ENCODE peak calls at places on chromosomes 3 and 15, in five cellular contexts. P is AG04450, O is heart left ventricle, L is RWPE1, S is pancreas. K is an unnamed sample.

GRCh38 chr3:124834723-124835718 is 52.1 kb downstream of the ITGB5 start:
- DNase-seq in O (peak), S (peak), L (peak), P (peak), K (peak)

GRCh38 chr3:14962762-14963161 is 15.4 kb downstream of the NR2C2 start:
- DNase-seq in S (no peak), L (peak), P (no peak), O (no peak), K (no peak)

GRCh38 chr3:135944831-135945230 is 20.7 kb upstream of the PPP2R3A start:
- DNase-seq in S (no peak), O (no peak), P (no peak), L (no peak), K (no peak)

GRCh38 chr3:136543385-136543784 is 208.8 kb downstream of the STAG1 start:
- DNase-seq in P (no peak), S (no peak), L (no peak), O (no peak), K (peak)

GRCh38 chr3:126018545-126018944 is 49.6 kb downstream of the ROPN1B start:
- DNase-seq in P (no peak), L (no peak), O (no peak), S (no peak), K (no peak)

GRCh38 chr3:46895761-46896160 is 18.2 kb downstream of the PTH1R start:
- DNase-seq in O (no peak), P (no peak), S (no peak), L (no peak), K (no peak)

GRCh38 chr3:53243165-53243564 is 12.7 kb downstream of the TKT start:
- DNase-seq in S (peak), P (no peak), O (no peak), L (no peak), K (peak)

GRCh38 chr3:126962756-126963155 is 20.2 kb upstream of the PLXNA1 start:
- DNase-seq in O (no peak), L (no peak), P (no peak), S (no peak), K (no peak)

GRCh38 chr3:25781145-25781757 is 2.0 kb downstream of the NGLY1 start:
- DNase-seq in P (no peak), L (no peak), O (no peak), S (no peak), K (no peak)

GRCh38 chr3:21654241-21654640 is 96.8 kb downstream of the ZNF385D start:
- DNase-seq in S (no peak), P (no peak), L (no peak), O (no peak), K (no peak)

GRCh38 chr15:29854413-29854812 is 32.1 kb upstream of the TJP1 start:
- DNase-seq in O (no peak), P (no peak), S (no peak), L (peak), K (peak)

GRCh38 chr15:57591237-57591821 is 375 bp upstream of the MYZAP start:
- DNase-seq in P (no peak), O (no peak), L (no peak), S (no peak), K (no peak)

GRCh38 chr3:29525254-29525881 is 244.5 kb downstream of the RBMS3 start:
- DNase-seq in S (no peak), O (peak), L (no peak), P (no peak), K (peak)

GRCh38 chr3:166013073-166013679 is 176.0 kb upstream of the BCHE start:
- DNase-seq in S (no peak), O (no peak), P (peak), L (peak), K (peak)

GRCh38 chr3:74630602-74631001 is 16.1 kb upstream of the CNTN3 start:
- DNase-seq in P (no peak), L (no peak), S (no peak), O (no peak), K (peak)
- TF ChIP-seq CTCF in P (peak), L (no peak), S (no peak), O (peak), K (no peak)

DNA sequence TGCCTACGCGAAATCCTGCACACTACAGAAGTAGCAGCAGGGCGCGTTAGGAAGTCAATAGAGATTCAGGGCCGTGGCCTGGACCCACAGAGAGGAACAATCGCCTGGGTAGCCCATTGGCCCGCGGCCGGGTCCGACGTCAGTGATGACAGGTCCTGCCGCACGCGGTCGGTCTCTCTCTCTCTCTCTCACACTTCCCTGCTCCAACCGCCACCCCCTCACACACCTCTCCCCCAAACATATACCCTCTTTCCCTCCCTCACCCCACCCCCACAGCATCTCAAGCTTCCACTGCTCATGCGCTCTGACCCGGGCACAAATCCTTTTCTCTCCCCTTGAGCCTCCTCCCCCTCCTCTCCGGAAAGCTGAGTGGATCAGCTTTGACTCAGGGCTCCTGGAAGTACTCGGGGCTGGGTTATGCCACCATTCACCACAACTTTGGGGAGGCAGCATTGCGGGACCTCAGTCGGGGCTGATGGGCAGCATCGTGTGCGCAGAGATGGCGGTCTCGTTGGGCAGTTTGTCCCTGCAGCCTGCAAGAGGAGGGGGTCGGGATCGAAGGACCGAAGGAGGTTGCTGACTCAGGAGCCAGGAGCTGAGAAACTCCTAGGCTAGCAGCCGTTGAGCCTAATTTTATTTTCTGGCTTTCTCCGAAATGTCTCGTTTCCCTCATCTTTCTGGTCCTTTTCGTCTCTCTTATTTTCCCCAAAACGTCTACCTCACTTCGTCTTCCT is 9.0 kb downstream of the ZIC4 start:
- DNase-seq in S (no peak), P (no peak), L (no peak), O (no peak), K (no peak)
- TF ChIP-seq CTCF in S (no peak), P (no peak), L (no peak), O (no peak), K (no peak)

GRCh38 chr3:31196881-31197364 is 302.5 kb upstream of the GADL1 start:
- DNase-seq in P (no peak), O (peak), S (no peak), L (peak), K (peak)
- TF ChIP-seq CTCF in P (no peak), O (no peak), S (no peak), L (no peak), K (no peak)

DNA sequence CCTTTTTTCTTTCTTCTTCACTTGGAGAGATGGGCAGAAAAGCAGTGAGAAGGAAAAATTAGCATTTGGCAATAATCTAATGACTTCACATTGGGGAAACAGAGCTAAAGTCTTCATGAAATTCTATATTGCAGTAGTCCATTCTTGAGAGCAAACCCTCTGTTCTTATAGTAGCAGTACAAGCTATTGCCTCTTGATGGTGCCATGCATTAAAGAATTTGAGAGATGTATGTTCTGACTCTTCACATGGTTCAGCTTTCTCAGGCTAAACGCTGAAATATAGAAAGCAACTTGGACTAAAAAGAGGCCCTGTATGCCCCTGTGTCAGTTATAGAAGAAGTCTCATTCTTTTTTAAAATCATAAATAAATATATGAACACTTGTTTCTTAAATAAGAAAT is 36.0 kb downstream of the PHLDB2 start:
- DNase-seq in P (no peak), L (no peak), O (no peak), S (no peak), K (peak)
- TF ChIP-seq CTCF in P (peak), L (no peak), O (no peak), S (no peak), K (peak)

K was measured in MCF 10A.